ENCODE peak calls at places on chromosome 12, in four cellular contexts. D, E, I and O are unnamed samples. For H3K4me1, the result is how much of the 10 kb centered on the place peaks cover.

GRCh38 chr12:101749657-101750056 is 10.4 kb upstream of the SYCP3 start:
- ATAC-seq in D (no peak), E (no peak), I (no peak), O (no peak)

GRCh38 chr12:100827901-100828520 is 33.4 kb downstream of the ANO4 start:
- ATAC-seq in D (no peak), I (no peak), E (peak), O (no peak)

GRCh38 chr12:88579572-88579940 is 715 bp downstream of the KITLG start:
- ATAC-seq in D (no peak), I (peak), E (no peak), O (peak)

GRCh38 chr12:75428767-75429166 is 37.9 kb downstream of the GLIPR1L2 start:
- ATAC-seq in E (no peak), I (no peak), D (no peak), O (no peak)

GRCh38 chr12:65741662-65742480 is 82.4 kb upstream of the HMGA2 start:
- ATAC-seq in I (peak), E (no peak), D (peak), O (peak)

GRCh38 chr12:112514926-112515642 is 96.3 kb downstream of the PTPN11 start:
- ATAC-seq in D (no peak), I (no peak), E (no peak), O (no peak)

GRCh38 chr12:89183985-89184435 is 168.3 kb downstream of the DUSP6 start:
- ATAC-seq in I (peak), E (no peak), D (no peak), O (peak)

GRCh38 chr12:20154060-20154459 is 214.3 kb upstream of the PDE3A start:
- ATAC-seq in E (no peak), D (no peak), I (no peak), O (no peak)

GRCh38 chr12:66036317-66036716 is 94.2 kb downstream of the LLPH start:
- ATAC-seq in I (peak), E (peak), D (no peak), O (peak)

GRCh38 chr12:113194971-113195391 is 9.5 kb downstream of the RITA1 start:
- ATAC-seq in I (no peak), D (no peak), E (no peak), O (no peak)

GRCh38 chr12:121159467-121160307 is 27.0 kb downstream of the P2RX7 start:
- ATAC-seq in E (no peak), D (no peak), I (no peak), O (peak)

GRCh38 chr12:6067152-6067916 is 57.1 kb downstream of the VWF start:
- ATAC-seq in E (peak), D (no peak), I (no peak), O (peak)

GRCh38 chr12:5280091-5280490 is 151.8 kb upstream of the NTF3 start:
- ATAC-seq in D (no peak), E (no peak), I (no peak), O (no peak)

GRCh38 chr12:60501124-60501729 is 905.4 kb downstream of the SLC16A7 start:
- ATAC-seq in E (peak), D (no peak), I (no peak), O (no peak)

GRCh38 chr12:115794659-115795081 is 482.8 kb downstream of the MED13L start:
- ATAC-seq in D (no peak), E (no peak), I (no peak), O (no peak)

GRCh38 chr12:110010853-110011835 is 11.9 kb downstream of the ANKRD13A start:
- ATAC-seq in E (no peak), I (no peak), D (peak), O (no peak)

GRCh38 chr12:45205165-45205825 is 10.6 kb upstream of the ANO6 start:
- ATAC-seq in E (no peak), I (no peak), D (no peak), O (no peak)

GRCh38 chr12:126353604-126354003 is 1288.4 kb downstream of the AACS start:
- ATAC-seq in D (no peak), E (no peak), I (no peak), O (no peak)

GRCh38 chr12:81668475-81668874 is 90.7 kb downstream of the PPFIA2 start:
- ATAC-seq in I (peak), E (peak), D (no peak), O (no peak)

GRCh38 chr12:25458047-25458552 is 95.0 kb downstream of the LMNTD1 start:
- ATAC-seq in E (peak), I (no peak), D (no peak), O (no peak)

DNA sequence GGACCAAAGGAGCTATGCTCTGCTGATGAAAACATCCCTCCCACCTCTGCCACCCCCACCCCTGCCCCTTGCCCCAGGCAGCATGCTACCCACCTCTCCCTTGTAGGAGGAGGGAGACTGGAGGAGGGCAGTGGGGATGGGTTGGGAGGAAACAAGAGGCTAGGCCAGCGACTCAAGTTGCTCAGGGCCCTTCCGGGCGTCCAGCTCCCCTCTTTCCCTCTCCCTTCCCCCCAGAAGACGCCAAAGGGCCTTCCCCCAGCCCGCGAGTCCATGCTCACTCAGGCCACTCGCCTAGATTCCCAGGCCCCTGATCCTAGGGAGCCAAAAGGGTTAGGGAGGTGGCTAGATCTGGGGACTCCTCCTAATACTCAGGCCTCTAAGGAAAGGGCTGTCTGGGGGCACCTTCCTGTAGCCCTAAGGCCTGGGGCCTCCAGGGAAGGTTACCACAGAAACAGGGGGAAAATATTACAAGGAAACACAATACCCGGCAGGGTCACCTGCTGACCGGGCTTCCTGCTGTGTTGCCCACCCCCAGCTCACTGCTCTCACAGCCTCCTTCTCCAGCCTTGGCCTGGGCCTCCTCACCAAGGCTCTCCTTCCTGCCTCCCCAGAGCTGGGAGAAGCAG is 2.9 kb downstream of the HDAC7 start:
- ATAC-seq in I (no peak), D (no peak), E (no peak), O (no peak)
- H3K4me1 ChIP-seq in I (under half), D (half or more), E (half or more), O (under half)

GRCh38 chr12:106333010-106333409 is 24.5 kb upstream of the POLR3B start:
- ATAC-seq in E (no peak), I (no peak), D (no peak), O (no peak)

GRCh38 chr12:106331594-106331993 is 26.0 kb upstream of the POLR3B start:
- ATAC-seq in E (no peak), D (no peak), I (no peak), O (no peak)

GRCh38 chr12:106332536-106332935 is 25.0 kb upstream of the POLR3B start:
- ATAC-seq in E (no peak), I (no peak), D (no peak), O (no peak)

GRCh38 chr12:106329231-106329985 is 26.9 kb downstream of the TCP11L2 start:
- ATAC-seq in D (no peak), I (no peak), E (no peak), O (no peak)

GRCh38 chr12:106333756-106334155 is 23.8 kb upstream of the POLR3B start:
- ATAC-seq in I (no peak), E (no peak), D (no peak), O (no peak)
- H3K4me1 ChIP-seq in I (under half), E (under half), D (under half), O (under half)

GRCh38 chr12:51897181-51897580 is 9.3 kb downstream of the ANKRD33 start:
- ATAC-seq in D (no peak), E (no peak), I (peak), O (peak)
- H3K4me1 ChIP-seq in D (under half), E (under half), I (under half), O (under half)

GRCh38 chr12:124548854-124549378 is 18.5 kb downstream of the NCOR2 start:
- ATAC-seq in E (no peak), D (no peak), I (peak), O (peak)
- H3K4me1 ChIP-seq in E (half or more), D (half or more), I (under half), O (under half)

GRCh38 chr12:54300267-54300731 is 516 bp downstream of the NFE2 start:
- ATAC-seq in E (peak), D (no peak), I (no peak), O (no peak)

GRCh38 chr12:54300732-54301427 is at the start of gene NFE2:
- ATAC-seq in D (peak), E (peak), I (peak), O (peak)

GRCh38 chr12:54298904-54299303 is 1.9 kb downstream of the NFE2 start:
- ATAC-seq in E (no peak), D (no peak), I (no peak), O (no peak)

GRCh38 chr12:54301428-54302045 is 722 bp upstream of the NFE2 start:
- ATAC-seq in I (no peak), E (no peak), D (no peak), O (no peak)

GRCh38 chr12:54299515-54300266 is 1.1 kb downstream of the NFE2 start:
- ATAC-seq in D (no peak), E (no peak), I (no peak), O (no peak)
- H3K4me1 ChIP-seq in D (under half), E (under half), I (under half), O (under half)

DNA sequence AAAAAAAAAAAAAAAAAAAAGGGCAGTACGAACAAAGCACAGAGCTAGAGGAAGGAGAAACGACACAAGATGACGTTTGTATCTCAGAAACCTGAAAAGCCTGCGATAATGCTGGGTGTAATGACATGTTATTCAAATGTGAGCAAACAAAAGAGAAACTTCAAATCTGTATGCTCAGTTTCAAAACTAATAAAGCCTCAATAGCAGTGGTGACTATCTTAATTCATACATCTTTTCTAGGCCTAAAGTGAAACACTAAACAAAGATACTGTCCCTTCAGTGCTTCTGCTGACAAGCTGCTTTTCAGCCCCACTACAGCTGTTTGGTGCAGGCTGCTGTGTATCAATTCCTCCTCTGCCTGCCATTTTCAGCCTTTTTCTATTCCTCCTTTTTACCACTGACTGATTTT is 15.8 kb downstream of the ITPR2 start:
- ATAC-seq in E (no peak), I (no peak), D (no peak), O (no peak)
- H3K4me1 ChIP-seq in E (under half), I (under half), D (under half), O (under half)

GRCh38 chr12:3216097-3216496 is 138.9 kb downstream of the TSPAN9 start:
- ATAC-seq in D (no peak), I (no peak), E (no peak), O (no peak)
- H3K4me1 ChIP-seq in D (under half), I (under half), E (under half), O (under half)

GRCh38 chr12:31962076-31962475 is 2.9 kb downstream of the RESF1 start:
- ATAC-seq in D (no peak), I (no peak), E (no peak), O (no peak)
- H3K4me1 ChIP-seq in D (half or more), I (under half), E (under half), O (under half)

GRCh38 chr12:86411710-86412109 is 155.5 kb upstream of the MGAT4C start:
- ATAC-seq in E (no peak), D (no peak), I (no peak), O (peak)
- H3K4me1 ChIP-seq in E (under half), D (under half), I (under half), O (under half)